ENCODE peak calls at places on chromosomes 5 and 9, in eight cellular contexts. V, B, S, X, Q, L, C and H are unnamed samples.

GRCh38 chr5:169048568-169049125 is 252.3 kb downstream of the SLIT3 start:
- DNase-seq in V (no peak), B (no peak), S (no peak), X (no peak), Q (no peak), L (no peak), C (no peak), H (no peak)

GRCh38 chr5:38404236-38404635 is 145.9 kb downstream of the EGFLAM start:
- DNase-seq in V (no peak), B (no peak), S (no peak), X (no peak), Q (no peak), L (no peak), C (no peak), H (no peak)

GRCh38 chr9:116594552-116594951 is 92.6 kb upstream of the TRIM32 start:
- DNase-seq in V (peak; percentile 35), B (no peak), S (no peak), X (no peak), Q (no peak), L (peak; percentile 14), C (peak; percentile 87), H (no peak)

GRCh38 chr5:175867587-175868347 is 3.6 kb upstream of the CPLX2 start:
- DNase-seq in V (no peak), B (no peak), S (no peak), X (no peak), Q (no peak), L (no peak), C (no peak), H (no peak)

GRCh38 chr9:126459546-126459945 is 132.9 kb downstream of the MVB12B start:
- DNase-seq in V (no peak), B (no peak), S (no peak), X (no peak), Q (no peak), L (no peak), C (no peak), H (no peak)

GRCh38 chr5:157554180-157555030 is 21.2 kb downstream of the ADAM19 start:
- DNase-seq in V (no peak), B (no peak), S (no peak), X (no peak), Q (no peak), L (no peak), C (no peak), H (no peak)

GRCh38 chr9:117091529-117091928 is 323.3 kb downstream of the ASTN2 start:
- DNase-seq in V (no peak), B (no peak), S (no peak), X (no peak), Q (no peak), L (no peak), C (no peak), H (no peak)

GRCh38 chr5:133358271-133358670 is 254.1 kb downstream of the FSTL4 start:
- DNase-seq in V (no peak), B (no peak), S (no peak), X (no peak), Q (no peak), L (no peak), C (no peak), H (no peak)

GRCh38 chr9:121771418-121771817 is 120.0 kb downstream of the DAB2IP start:
- DNase-seq in V (no peak), B (no peak), S (peak; percentile 29), X (no peak), Q (no peak), L (no peak), C (no peak), H (no peak)

GRCh38 chr5:142614054-142614453 is 71.8 kb downstream of the FGF1 start:
- DNase-seq in V (no peak), B (no peak), S (no peak), X (no peak), Q (no peak), L (no peak), C (peak; percentile 38), H (no peak)

GRCh38 chr5:179916523-179916922 is 8.8 kb upstream of the TBC1D9B start:
- DNase-seq in V (no peak), B (no peak), S (no peak), X (no peak), Q (no peak), L (no peak), C (no peak), H (no peak)

GRCh38 chr5:149765932-149766331 is 35.8 kb downstream of the PPARGC1B start:
- DNase-seq in V (no peak), B (no peak), S (no peak), X (no peak), Q (no peak), L (no peak), C (no peak), H (no peak)

GRCh38 chr9:104903609-104904008 is 24.3 kb downstream of the ABCA1 start:
- DNase-seq in V (no peak), B (no peak), S (no peak), X (no peak), Q (no peak), L (no peak), C (no peak), H (no peak)

GRCh38 chr5:41527201-41527779 is 16.9 kb upstream of the PLCXD3 start:
- DNase-seq in V (peak; percentile 55), B (no peak), S (no peak), X (no peak), Q (no peak), L (no peak), C (peak; percentile 93), H (no peak)